ENCODE peak calls at places on chromosomes 11 and 22, in five cellular contexts. H is neuronal stem cell, J is H1, P is mesenchymal stem cell, A is H9. R is an unnamed sample. For H3K79me1, the result is how much of the 10 kb centered on the place peaks cover.

GRCh38 chr11:73381589-73381988 is 5.4 kb downstream of the RELT start:
- DNase-seq in H (no peak), J (no peak), P (no peak), A (no peak), R (no peak)

GRCh38 chr22:17803871-17804270 is 29.6 kb upstream of the BID start:
- DNase-seq in H (no peak), J (no peak), P (no peak), A (no peak), R (peak)

GRCh38 chr11:61905067-61905696 is 12.2 kb downstream of the RAB3IL1 start:
- DNase-seq in H (no peak), J (no peak), P (no peak), A (no peak), R (no peak)

GRCh38 chr22:44697423-44698179 is 4.4 kb upstream of the PRR5 start:
- DNase-seq in H (peak), J (peak), P (peak), A (peak), R (peak)

GRCh38 chr11:17827006-17827405 is 92.4 kb downstream of the KCNC1 start:
- DNase-seq in H (peak), J (no peak), P (no peak), A (no peak), R (no peak)

GRCh38 chr22:31973739-31974138 is 29.4 kb downstream of the YWHAH start:
- DNase-seq in H (no peak), J (no peak), P (no peak), A (no peak), R (no peak)

GRCh38 chr11:1230121-1230455 is 7.2 kb downstream of the MUC5B start:
- DNase-seq in H (no peak), J (no peak), P (no peak), A (peak), R (no peak)

GRCh38 chr11:60658409-60658808 is 41.0 kb upstream of the MS4A8 start:
- DNase-seq in H (no peak), J (no peak), P (no peak), A (no peak), R (no peak)

GRCh38 chr22:27504360-27504759 is 297.2 kb downstream of the MN1 start:
- DNase-seq in H (no peak), J (no peak), P (no peak), A (no peak), R (no peak)

GRCh38 chr11:2447951-2448650 is 3.3 kb downstream of the KCNQ1 start:
- DNase-seq in H (no peak), J (no peak), P (no peak), A (no peak), R (no peak)

GRCh38 chr11:76644591-76644990 is 26.0 kb downstream of the LRRC32 start:
- DNase-seq in H (no peak), J (no peak), P (no peak), A (no peak), R (peak)

GRCh38 chr11:111770581-111771134 is 4.5 kb upstream of the PPP2R1B start:
- DNase-seq in H (no peak), J (no peak), P (no peak), A (no peak), R (no peak)

GRCh38 chr11:107689317-107690202 is 22.3 kb downstream of the SLN start:
- DNase-seq in H (peak), J (no peak), P (peak), A (peak), R (peak)

GRCh38 chr11:15819679-15820286 is 536.6 kb downstream of the SOX6 start:
- DNase-seq in H (no peak), J (peak), P (peak), A (peak), R (peak)

GRCh38 chr11:42234381-42235035 is 775.1 kb upstream of the LRRC4C start:
- DNase-seq in H (no peak), J (no peak), P (no peak), A (no peak), R (no peak)

GRCh38 chr22:23827351-23827995 is 11.3 kb downstream of the DERL3 start:
- DNase-seq in H (no peak), J (no peak), P (no peak), A (peak), R (no peak)

DNA sequence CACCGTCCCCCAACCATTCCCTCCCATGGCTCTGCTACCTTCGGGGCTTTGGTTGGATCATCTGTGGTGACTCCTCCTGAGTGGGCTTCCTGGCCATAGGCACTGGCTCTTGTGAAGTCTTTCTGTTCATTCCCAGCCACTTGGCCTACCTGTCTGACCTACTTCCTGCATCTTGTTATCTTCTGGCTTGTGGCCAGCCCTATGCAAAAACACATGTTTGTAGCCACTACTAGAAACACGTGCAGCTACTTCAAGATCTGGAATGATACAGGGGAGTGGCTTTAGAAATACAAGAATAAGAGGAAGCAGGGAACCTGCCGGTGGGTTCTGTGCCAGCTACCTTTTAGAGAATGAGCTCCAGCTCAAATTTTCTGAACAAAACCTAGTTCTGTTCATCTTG is 20.9 kb downstream of the RCOR2 start:
- DNase-seq in H (no peak), J (no peak), P (no peak), A (no peak), R (no peak)
- H2BK12ac ChIP-seq in H (no peak), J (no peak), P (no peak), A (no peak), R (no peak)

GRCh38 chr11:128463386-128463829 is 124.0 kb downstream of the ETS1 start:
- DNase-seq in H (no peak), J (no peak), P (peak), A (no peak), R (no peak)

GRCh38 chr11:128465531-128465930 is 121.8 kb downstream of the ETS1 start:
- DNase-seq in H (no peak), J (no peak), P (no peak), A (no peak), R (no peak)

GRCh38 chr11:128465946-128466688 is 121.2 kb downstream of the ETS1 start:
- DNase-seq in H (no peak), J (no peak), P (no peak), A (no peak), R (peak)

GRCh38 chr11:128463975-128464374 is 123.4 kb downstream of the ETS1 start:
- DNase-seq in H (no peak), J (no peak), P (no peak), A (no peak), R (no peak)

GRCh38 chr11:128464878-128465277 is 122.5 kb downstream of the ETS1 start:
- DNase-seq in H (no peak), J (no peak), P (no peak), A (no peak), R (no peak)
- H3K79me1 ChIP-seq in H (under half), J (under half), P (under half), A (under half), R (under half)

DNA sequence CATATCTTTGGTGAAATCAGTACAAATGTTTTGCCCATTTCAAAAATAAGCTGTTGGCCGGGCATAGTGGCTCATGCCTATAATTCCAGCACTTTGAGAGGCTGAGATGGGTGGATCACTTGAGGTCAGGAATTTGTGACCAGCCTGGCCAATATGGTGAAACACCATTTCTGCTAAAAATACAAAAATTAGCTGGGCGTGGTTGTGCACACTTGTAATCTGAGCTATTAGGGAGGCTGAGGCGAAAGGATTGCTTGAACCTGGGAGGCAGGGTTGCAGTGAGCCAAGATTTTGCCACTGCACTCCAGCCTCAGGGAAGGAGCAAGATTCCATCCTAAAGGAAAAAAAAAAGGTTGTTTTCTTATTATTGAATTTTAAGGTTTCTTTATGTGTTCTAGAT is 136.0 kb downstream of the SWAP70 start:
- DNase-seq in H (no peak), J (no peak), P (no peak), A (no peak), R (peak)
- H2BK5ac ChIP-seq in H (no peak), J (no peak), P (no peak), A (no peak), R (no peak)

DNA sequence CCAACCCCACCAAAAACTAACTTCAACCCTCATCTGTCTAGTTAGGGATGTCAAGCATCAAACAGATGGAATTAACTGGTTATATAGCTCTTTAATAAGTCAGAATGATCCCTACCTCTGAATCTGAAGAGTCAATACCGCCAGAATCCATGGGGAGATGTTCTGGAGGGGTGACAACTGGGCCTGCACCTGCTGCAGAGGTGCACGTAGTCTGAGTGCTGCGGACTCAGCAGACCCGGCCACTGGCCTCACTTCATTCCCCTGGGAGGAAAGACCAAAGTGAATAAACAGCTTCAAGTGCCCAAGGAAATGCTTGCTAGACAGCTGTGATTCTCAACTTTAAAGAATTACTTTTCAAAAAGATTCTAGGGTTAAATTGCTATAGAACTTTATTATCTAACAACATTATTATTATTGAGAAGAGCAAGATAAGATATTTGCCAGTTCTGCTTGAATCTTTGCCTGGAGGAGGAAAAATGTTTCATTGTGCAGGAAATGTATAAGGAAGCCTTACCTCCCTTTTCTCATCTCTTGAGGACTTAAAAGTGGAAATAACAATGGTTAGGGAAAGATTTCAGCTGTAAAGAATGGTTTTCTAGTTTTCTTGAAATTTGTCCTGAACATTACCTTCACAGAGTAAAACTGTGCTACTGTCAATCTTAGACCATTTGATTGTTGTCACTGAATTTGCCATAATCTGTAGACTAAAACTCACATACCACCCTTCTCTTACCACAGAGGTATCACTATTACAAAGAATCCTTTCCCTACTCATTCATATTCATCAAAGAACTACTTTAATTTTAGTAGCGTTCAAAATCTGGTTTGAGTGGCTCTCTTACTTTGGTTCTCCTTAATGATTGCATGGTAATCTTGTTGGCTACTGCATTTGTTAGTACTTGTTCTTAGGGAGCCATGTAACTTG is 4.2 kb downstream of the XBP1 start:
- DNase-seq in H (no peak), J (no peak), P (no peak), A (no peak), R (no peak)
- H2BK12ac ChIP-seq in H (no peak), J (no peak), P (no peak), A (no peak), R (no peak)

DNA sequence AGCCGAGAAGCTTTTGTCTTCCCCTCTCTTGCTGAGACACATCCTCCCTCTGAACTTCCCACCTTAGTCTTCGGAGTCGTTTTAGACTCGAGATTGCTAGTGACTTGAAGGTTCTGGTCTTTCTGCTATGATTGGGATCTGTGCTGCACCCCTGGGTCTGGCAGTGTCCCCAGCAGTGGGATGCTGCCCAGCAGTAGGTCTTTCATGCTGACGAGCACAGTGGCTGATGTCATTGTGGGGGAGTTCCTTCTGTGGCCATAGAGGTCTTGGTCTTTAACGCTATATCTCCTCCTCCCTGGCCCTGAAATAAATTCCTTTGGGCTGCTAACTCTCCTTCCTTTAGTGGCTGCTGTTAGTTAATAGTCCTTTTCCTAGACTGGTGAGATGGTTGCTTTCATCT is 136.3 kb downstream of the TEAD1 start:
- DNase-seq in H (no peak), J (no peak), P (peak), A (no peak), R (no peak)
- H3K79me1 ChIP-seq in H (under half), J (under half), P (under half), A (under half), R (under half)

DNA sequence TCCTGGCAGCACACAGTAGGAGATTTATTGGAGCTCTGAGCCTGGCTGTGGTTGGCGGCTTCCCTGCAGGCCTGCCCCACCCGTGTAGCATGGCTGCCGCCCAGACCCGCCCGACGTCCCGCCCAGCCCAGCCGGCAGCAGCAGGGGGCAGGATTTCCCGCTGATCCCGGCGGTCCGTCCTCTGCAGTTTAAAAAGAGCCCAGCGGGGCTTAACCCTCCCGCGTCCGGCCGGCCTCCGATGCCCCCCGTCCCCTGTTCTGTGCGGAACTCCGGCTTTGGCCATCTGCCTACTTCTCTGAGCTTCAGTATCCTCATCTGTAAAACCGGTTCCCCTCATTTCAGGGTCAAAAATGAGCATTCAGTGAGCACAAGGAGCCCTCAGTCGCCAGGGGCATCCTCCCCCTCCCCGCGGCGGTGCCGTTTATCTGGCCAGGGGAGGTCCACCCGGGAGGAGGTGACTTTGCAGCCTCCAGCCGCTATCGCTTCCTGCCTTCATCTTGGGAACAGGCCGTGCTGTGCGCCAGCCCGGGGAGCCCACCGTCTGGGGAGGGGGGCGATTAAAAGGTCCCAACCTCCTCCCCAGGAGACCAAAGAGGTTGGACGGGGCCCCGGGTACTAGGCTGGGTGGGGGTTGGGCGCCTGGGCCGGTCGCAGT is at the start of gene GAS2L1:
- DNase-seq in H (peak), J (peak), P (peak), A (peak), R (peak)
- H2BK5ac ChIP-seq in H (peak), J (peak), P (peak), A (no peak), R (peak)

DNA sequence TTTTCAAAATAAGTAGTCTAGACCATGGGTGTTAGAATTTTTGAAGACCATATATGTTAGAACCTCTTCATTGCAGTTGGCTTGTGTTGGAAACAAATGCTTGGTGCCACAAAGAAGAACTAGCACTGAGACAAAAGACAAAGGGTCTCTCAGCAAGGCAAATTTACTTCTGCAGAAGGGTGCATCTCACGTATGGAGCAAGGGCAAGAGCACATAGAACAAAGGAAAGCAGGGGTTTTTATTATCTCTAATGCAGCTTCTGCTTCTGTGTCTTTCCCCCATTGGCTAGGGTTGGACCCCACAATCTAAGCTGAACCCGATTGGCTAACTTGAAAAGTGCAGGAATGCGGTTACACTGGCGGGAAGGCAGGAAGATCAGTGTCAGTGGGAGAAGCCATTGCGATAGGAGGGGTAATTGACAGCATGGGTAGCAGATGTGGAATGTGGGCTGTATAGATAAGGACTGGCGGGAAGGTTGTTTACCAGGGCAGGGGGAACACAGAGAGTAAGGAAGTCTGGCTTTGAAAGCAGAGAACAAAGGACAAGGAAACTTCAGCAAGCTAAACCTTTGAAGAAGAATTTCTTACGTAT is 9.2 kb upstream of the RBMXL2 start:
- DNase-seq in H (no peak), J (no peak), P (no peak), A (peak), R (no peak)
- H2BK12ac ChIP-seq in H (no peak), J (no peak), P (no peak), A (no peak), R (no peak)

DNA sequence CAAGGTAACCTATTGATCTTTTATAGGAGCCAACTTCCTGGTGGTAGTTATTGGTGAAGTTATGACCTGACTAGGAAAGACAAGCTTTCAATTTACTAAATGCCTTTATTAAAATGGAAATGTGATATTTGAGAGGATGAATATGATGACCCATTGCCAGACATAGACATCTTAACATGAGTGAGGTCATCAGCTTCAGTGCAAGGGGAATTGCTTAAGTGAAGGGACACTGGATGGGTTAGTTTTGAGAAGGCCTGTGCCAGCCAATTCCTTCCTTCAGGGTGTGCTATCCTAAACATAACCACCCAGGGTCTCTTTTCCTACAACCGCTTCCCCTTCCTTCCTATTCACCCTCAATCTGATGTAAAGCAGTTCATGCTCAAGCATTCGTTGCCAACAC is 21.5 kb downstream of the NAV2 start:
- DNase-seq in H (no peak), J (no peak), P (no peak), A (no peak), R (no peak)
- H3K79me1 ChIP-seq in H (under half), J (under half), P (under half), A (under half), R (under half)

GRCh38 chr11:88469828-88470227 is 132.3 kb upstream of the CTSC start:
- DNase-seq in H (no peak), J (no peak), P (peak), A (no peak), R (peak)
- H2BK5ac ChIP-seq in H (no peak), J (no peak), P (no peak), A (no peak), R (no peak)

R was measured in trophoblast cell.